ENCODE peak calls at places on chromosome X, in nine cellular contexts. J is RCC 7860; M is activated naive CD4-positive, alpha-beta T cell treated with anti-CD3 and anti-CD28 coated beads for 36 hours; I is stimulated activated naive CD8-positive, alpha-beta T cell treated with anti-CD3 and anti-CD28 coated beads, Interleukin-15, amount 100 ng/mL, for 72 hours; P is IMR-90; X is activated naive CD8-positive, alpha-beta T cell treated with anti-CD3 and anti-CD28 coated beads, Interleukin-2, amount 50 U/mL, for 24 hours; G is CD4-positive, CD25-positive, alpha-beta regulatory T cell; E is amniotic epithelial cell; D is stimulated activated CD4-positive, alpha-beta T cell treated with anti-CD3 and anti-CD28 coated beads, Interleukin-15, amount 100 ng/mL, for 1 hour. Y is an unnamed sample.

GRCh38 chrX:27966955-27967354 is 14.3 kb downstream of the DCAF8L1 start:
- DNase-seq in G (no peak), I (no peak), P (peak), M (no peak), E (peak), X (no peak), D (no peak), J (no peak), Y (no peak)

GRCh38 chrX:151723156-151723760 is 7.4 kb downstream of the FATE1 start:
- DNase-seq in I (no peak), G (no peak), P (no peak), D (no peak), J (no peak), E (no peak), X (no peak), M (no peak), Y (no peak)

GRCh38 chrX:105190252-105190853 is 30.1 kb downstream of the TEX13A start:
- DNase-seq in P (peak), D (no peak), J (peak), M (peak), X (no peak), I (no peak), E (peak), G (no peak), Y (no peak)

GRCh38 chrX:15437724-15438123 is 53.5 kb upstream of the VEGFD start:
- DNase-seq in D (no peak), P (no peak), G (no peak), J (no peak), M (no peak), X (no peak), E (no peak), I (no peak), Y (no peak)

GRCh38 chrX:81337805-81338204 is 135.9 kb downstream of the SH3BGRL start:
- DNase-seq in E (no peak), J (no peak), G (no peak), D (no peak), I (no peak), X (no peak), P (no peak), M (no peak), Y (no peak)

GRCh38 chrX:23784487-23785301 is 1.7 kb downstream of the SAT1 start:
- DNase-seq in E (peak), I (no peak), D (no peak), P (peak), X (no peak), M (peak), J (peak), G (no peak), Y (no peak)

GRCh38 chrX:124925681-124926080 is 394.0 kb upstream of the TEX13C start:
- DNase-seq in I (no peak), M (no peak), G (no peak), J (no peak), P (no peak), E (no peak), X (no peak), D (no peak), Y (no peak)

GRCh38 chrX:68365356-68365755 is 67.9 kb downstream of the OPHN1 start:
- DNase-seq in G (no peak), J (no peak), M (no peak), D (no peak), X (no peak), E (peak), I (no peak), P (peak), Y (no peak)

GRCh38 chrX:43731086-43731485 is 75.0 kb downstream of the MAOA start:
- DNase-seq in M (no peak), D (no peak), J (peak), I (no peak), E (no peak), G (no peak), X (no peak), P (no peak), Y (no peak)

GRCh38 chrX:43939187-43939926 is 33.8 kb downstream of the NDP start:
- DNase-seq in J (no peak), D (no peak), X (no peak), E (peak), P (peak), M (no peak), G (no peak), I (no peak), Y (no peak)

GRCh38 chrX:8632949-8633348 is 99.0 kb downstream of the ANOS1 start:
- DNase-seq in P (no peak), J (no peak), X (no peak), I (no peak), E (peak), D (no peak), G (no peak), M (no peak), Y (no peak)

GRCh38 chrX:34875204-34875603 is 67.4 kb upstream of the FAM47B start:
- DNase-seq in P (peak), D (no peak), M (no peak), X (no peak), I (no peak), G (no peak), E (peak), J (no peak), Y (no peak)

GRCh38 chrX:44873415-44874270 is 655 bp downstream of the KDM6A start:
- DNase-seq in J (no peak), X (peak), P (peak), G (peak), M (peak), E (peak), I (peak), D (peak), Y (peak)

GRCh38 chrX:103517246-103517645 is 2.0 kb downstream of the RAB40A start:
- DNase-seq in G (no peak), M (no peak), E (peak), X (no peak), I (no peak), J (no peak), D (no peak), P (peak), Y (no peak)

GRCh38 chrX:12956704-12957541 is 18.0 kb upstream of the TMSB4X start:
- DNase-seq in I (no peak), D (no peak), E (peak), J (peak), M (peak), G (peak), P (peak), X (no peak), Y (peak)

GRCh38 chrX:53362439-53362838 is 60.0 kb downstream of the SMC1A start:
- DNase-seq in E (no peak), M (no peak), I (no peak), D (no peak), X (no peak), J (no peak), G (no peak), P (no peak), Y (no peak)

GRCh38 chrX:9942086-9942485 is 25.1 kb upstream of the CLDN34 start:
- DNase-seq in X (peak), P (no peak), G (peak), I (peak), E (no peak), J (no peak), M (peak), D (peak), Y (peak)

GRCh38 chrX:41198410-41198809 is 113.2 kb downstream of the USP9X start:
- DNase-seq in M (no peak), X (no peak), I (no peak), J (no peak), G (no peak), P (no peak), D (no peak), E (no peak), Y (no peak)

GRCh38 chrX:40573763-40574162 is 7.0 kb upstream of the ATP6AP2 start:
- DNase-seq in D (no peak), X (peak), G (no peak), E (peak), I (no peak), J (no peak), M (peak), P (peak), Y (peak)

GRCh38 chrX:155819525-155819924 is 61.6 kb upstream of the VAMP7 start:
- DNase-seq in X (no peak), E (no peak), I (no peak), D (no peak), P (no peak), G (no peak), J (no peak), M (no peak), Y (no peak)

GRCh38 chrX:113059714-113060113 is 219.1 kb upstream of the AMOT start:
- DNase-seq in G (no peak), P (no peak), M (no peak), I (no peak), D (no peak), J (no peak), X (no peak), E (no peak), Y (no peak)

GRCh38 chrX:71492086-71493065 is 40.5 kb upstream of the OGT start:
- DNase-seq in P (peak), G (peak), I (peak), E (peak), M (peak), X (peak), J (no peak), D (peak), Y (peak)

GRCh38 chrX:118736394-118737010 is 9.1 kb downstream of the IL13RA1 start:
- DNase-seq in X (no peak), J (peak), M (no peak), D (no peak), P (no peak), G (no peak), E (peak), I (no peak), Y (no peak)

GRCh38 chrX:65300104-65300809 is 234.3 kb downstream of the LAS1L start:
- DNase-seq in X (no peak), M (no peak), P (no peak), J (no peak), D (no peak), G (no peak), E (no peak), I (no peak), Y (no peak)

GRCh38 chrX:41518841-41519220 is 71.7 kb downstream of the NYX start:
- DNase-seq in J (peak), E (no peak), X (no peak), M (no peak), G (no peak), P (peak), D (no peak), I (no peak), Y (no peak)

GRCh38 chrX:107551546-107551945 is 76.8 kb upstream of the PRPS1 start:
- DNase-seq in J (no peak), D (no peak), E (no peak), G (no peak), M (no peak), I (no peak), P (no peak), X (no peak), Y (no peak)

GRCh38 chrX:109352121-109352556 is 129.7 kb downstream of the GUCY2F start:
- DNase-seq in G (no peak), P (no peak), D (no peak), M (no peak), E (peak), J (no peak), I (no peak), X (no peak), Y (no peak)

GRCh38 chrX:41491267-41492004 is 44.3 kb downstream of the NYX start:
- DNase-seq in M (no peak), D (no peak), I (no peak), X (no peak), P (peak), J (peak), E (peak), G (no peak), Y (no peak)

GRCh38 chrX:11334165-11334564 is 41.0 kb downstream of the AMELX start:
- DNase-seq in E (peak), D (no peak), I (no peak), M (no peak), P (peak), J (peak), X (no peak), G (no peak), Y (no peak)

GRCh38 chrX:150587585-150588503 is 19.4 kb downstream of the MTM1 start:
- DNase-seq in X (peak), E (no peak), G (peak), I (peak), J (no peak), M (peak), P (no peak), D (peak), Y (peak)

GRCh38 chrX:138866643-138867042 is 155.1 kb upstream of the FGF13 start:
- DNase-seq in G (no peak), I (no peak), J (no peak), M (no peak), P (no peak), X (no peak), D (no peak), E (no peak), Y (no peak)

GRCh38 chrX:418927-419729 is 32.4 kb upstream of the PPP2R3B start:
- DNase-seq in X (no peak), D (no peak), I (no peak), G (no peak), E (no peak), P (no peak), J (no peak), M (no peak), Y (no peak)

GRCh38 chrX:153459976-153460375 is 10.4 kb downstream of the HAUS7 start:
- DNase-seq in G (no peak), M (no peak), I (no peak), P (peak), E (peak), J (no peak), X (no peak), D (no peak), Y (no peak)

GRCh38 chrX:10482262-10482661 is 138.1 kb downstream of the MID1 start:
- DNase-seq in G (no peak), E (no peak), P (no peak), I (no peak), J (no peak), X (peak), D (no peak), M (no peak), Y (no peak)

GRCh38 chrX:39125834-39126233 is 324.6 kb downstream of the MID1IP1 start:
- DNase-seq in G (no peak), D (no peak), J (no peak), X (no peak), P (no peak), M (no peak), I (no peak), E (no peak), Y (no peak)

GRCh38 chrX:112818114-112819012 is 22.3 kb downstream of the AMOT start:
- DNase-seq in X (no peak), M (no peak), E (no peak), I (no peak), D (no peak), G (no peak), P (no peak), J (no peak), Y (no peak)

GRCh38 chrX:68443155-68443868 is 10.0 kb upstream of the OPHN1 start:
- DNase-seq in G (no peak), X (no peak), I (no peak), J (peak), E (peak), D (no peak), M (peak), P (peak), Y (peak)

GRCh38 chrX:37349131-37350033 is at the start of gene PRRG1:
- DNase-seq in M (no peak), E (peak), P (peak), X (peak), D (no peak), I (no peak), J (peak), G (no peak), Y (no peak)

Y was measured in activated CD4-positive, alpha-beta memory T cell treated with anti-CD3 and anti-CD28 coated beads for 36 hours.